ENCODE peak calls at places on chromosomes 6 and 20, in six cellular contexts. G, B, K, A, T and I are unnamed samples.

GRCh38 chr6:132648828-132649227 is 10.2 kb downstream of the TAAR1 start:
- DNase-seq in G (no peak), B (no peak), K (no peak), A (no peak), T (no peak), I (no peak)

GRCh38 chr6:16711551-16712249 is 49.6 kb downstream of the ATXN1 start:
- DNase-seq in G (no peak), B (no peak), K (no peak), A (no peak), T (no peak), I (no peak)

GRCh38 chr20:62405108-62405980 is 1.7 kb downstream of the CABLES2 start:
- DNase-seq in G (no peak), B (no peak), K (no peak), A (no peak), T (peak), I (no peak)

GRCh38 chr20:57964011-57964862 is 254.4 kb upstream of the PMEPA1 start:
- DNase-seq in G (no peak), B (no peak), K (peak), A (peak), T (peak), I (no peak)

GRCh38 chr6:100268326-100268725 is 196.4 kb downstream of the SIM1 start:
- DNase-seq in G (no peak), B (no peak), K (no peak), A (no peak), T (no peak), I (no peak)

GRCh38 chr6:70145178-70145577 is 157.7 kb downstream of the COL9A1 start:
- DNase-seq in G (no peak), B (no peak), K (no peak), A (no peak), T (no peak), I (no peak)

GRCh38 chr20:54221383-54221782 is 13.5 kb downstream of the PFDN4 start:
- DNase-seq in G (no peak), B (no peak), K (no peak), A (no peak), T (no peak), I (no peak)

GRCh38 chr6:8219352-8219943 is 117.1 kb upstream of the EEF1E1 start:
- DNase-seq in G (peak), B (peak), K (peak), A (peak), T (no peak), I (no peak)

GRCh38 chr20:44646641-44647274 is 4.7 kb downstream of the ADA start:
- DNase-seq in G (no peak), B (no peak), K (no peak), A (no peak), T (no peak), I (no peak)

GRCh38 chr6:6885521-6886088 is 222.2 kb upstream of the RREB1 start:
- DNase-seq in G (peak), B (no peak), K (no peak), A (peak), T (peak), I (no peak)

GRCh38 chr20:57835462-57836455 is 125.9 kb upstream of the PMEPA1 start:
- DNase-seq in G (no peak), B (no peak), K (no peak), A (no peak), T (peak), I (peak)

GRCh38 chr6:165580139-165580538 is 82.9 kb downstream of the PDE10A start:
- DNase-seq in G (no peak), B (no peak), K (no peak), A (no peak), T (no peak), I (no peak)

GRCh38 chr6:46251583-46252339 is 81.0 kb upstream of the ENPP5 start:
- DNase-seq in G (peak), B (no peak), K (no peak), A (no peak), T (no peak), I (no peak)

GRCh38 chr6:24980507-24981384 is 45.0 kb upstream of the RIPOR2 start:
- DNase-seq in G (no peak), B (peak), K (no peak), A (no peak), T (no peak), I (no peak)

GRCh38 chr20:15494841-15495240 is 1078.4 kb downstream of the KIF16B start:
- DNase-seq in G (no peak), B (no peak), K (no peak), A (no peak), T (no peak), I (no peak)

GRCh38 chr6:128432394-128432793 is 88.0 kb downstream of the PTPRK start:
- DNase-seq in G (no peak), B (no peak), K (no peak), A (no peak), T (no peak), I (no peak)

GRCh38 chr6:56954389-56955170 is at the start of gene BEND6:
- DNase-seq in G (no peak), B (peak), K (peak), A (no peak), T (peak), I (peak)

GRCh38 chr6:96212076-96212475 is 196.3 kb downstream of the FUT9 start:
- DNase-seq in G (no peak), B (peak), K (no peak), A (no peak), T (no peak), I (no peak)

GRCh38 chr6:13924949-13925881 is at the start of gene RNF182:
- DNase-seq in G (no peak), B (peak), K (no peak), A (peak), T (peak), I (no peak)

GRCh38 chr6:161076211-161076677 is 84.7 kb downstream of the MAP3K4 start:
- DNase-seq in G (no peak), B (no peak), K (no peak), A (no peak), T (no peak), I (no peak)

GRCh38 chr6:127939442-127940066 is 38.7 kb upstream of the THEMIS start:
- DNase-seq in G (no peak), B (no peak), K (no peak), A (no peak), T (no peak), I (no peak)

GRCh38 chr6:82971877-82972460 is 93.7 kb downstream of the UBE3D start:
- DNase-seq in G (no peak), B (no peak), K (no peak), A (no peak), T (no peak), I (no peak)

GRCh38 chr6:155313602-155314091 is 637 bp downstream of the TFB1M start:
- DNase-seq in G (no peak), B (no peak), K (no peak), A (no peak), T (no peak), I (no peak)

GRCh38 chr20:23705895-23706294 is 17.1 kb upstream of the CST4 start:
- DNase-seq in G (no peak), B (no peak), K (no peak), A (no peak), T (no peak), I (no peak)

GRCh38 chr6:118644007-118644406 is 7.4 kb downstream of the CEP85L start:
- DNase-seq in G (no peak), B (no peak), K (no peak), A (no peak), T (no peak), I (no peak)